ENCODE peak calls at places on chromosomes 13 and 19, in ten cellular contexts. One of them, this sample, is unnamed.

GRCh38 chr19:40808021-40808325 is 9.0 kb downstream of the EGLN2 start:
- DNase-seq in NCI-H1092: no peak
- DNase-seq in cortex of kidney: no peak
- DNase-seq in activated CD4-positive, alpha-beta T cell treated with anti-CD3 and anti-CD28 coated beads for 48 hours: no peak
- DNase-seq in CD4-positive, CD25-positive, alpha-beta regulatory T cell: no peak
- DNase-seq in Calu3: no peak
- DNase-seq in astrocyte of the spinal cord: no peak
- DNase-seq in colonic mucosa: no peak
- DNase-seq in activated CD8-positive, alpha-beta memory T cell treated with anti-CD3 and anti-CD28 coated beads, Interleukin-2, amount 10 ng/mL, durations not matched to agents 7 days and 5 days: no peak
- DNase-seq in astrocyte: no peak
- DNase-seq in this sample: no peak

GRCh38 chr19:40640744-40641143 is 39.6 kb downstream of the LTBP4 start:
- DNase-seq in NCI-H1092: no peak
- DNase-seq in cortex of kidney: no peak
- DNase-seq in activated CD4-positive, alpha-beta T cell treated with anti-CD3 and anti-CD28 coated beads for 48 hours: no peak
- DNase-seq in CD4-positive, CD25-positive, alpha-beta regulatory T cell: no peak
- DNase-seq in Calu3: no peak
- DNase-seq in astrocyte of the spinal cord: no peak
- DNase-seq in colonic mucosa: no peak
- DNase-seq in activated CD8-positive, alpha-beta memory T cell treated with anti-CD3 and anti-CD28 coated beads, Interleukin-2, amount 10 ng/mL, durations not matched to agents 7 days and 5 days: no peak
- DNase-seq in astrocyte: peak
- DNase-seq in this sample: no peak

GRCh38 chr19:10514211-10515145 is 2.8 kb downstream of the S1PR5 start:
- DNase-seq in NCI-H1092: no peak
- DNase-seq in cortex of kidney: no peak
- DNase-seq in activated CD4-positive, alpha-beta T cell treated with anti-CD3 and anti-CD28 coated beads for 48 hours: peak
- DNase-seq in CD4-positive, CD25-positive, alpha-beta regulatory T cell: peak
- DNase-seq in Calu3: peak
- DNase-seq in astrocyte of the spinal cord: no peak
- DNase-seq in colonic mucosa: no peak
- DNase-seq in activated CD8-positive, alpha-beta memory T cell treated with anti-CD3 and anti-CD28 coated beads, Interleukin-2, amount 10 ng/mL, durations not matched to agents 7 days and 5 days: peak
- DNase-seq in astrocyte: no peak
- DNase-seq in this sample: no peak

GRCh38 chr19:33261511-33262192 is 36.0 kb upstream of the SLC7A10 start:
- DNase-seq in NCI-H1092: no peak
- DNase-seq in cortex of kidney: no peak
- DNase-seq in activated CD4-positive, alpha-beta T cell treated with anti-CD3 and anti-CD28 coated beads for 48 hours: no peak
- DNase-seq in CD4-positive, CD25-positive, alpha-beta regulatory T cell: no peak
- DNase-seq in Calu3: no peak
- DNase-seq in astrocyte of the spinal cord: no peak
- DNase-seq in colonic mucosa: no peak
- DNase-seq in activated CD8-positive, alpha-beta memory T cell treated with anti-CD3 and anti-CD28 coated beads, Interleukin-2, amount 10 ng/mL, durations not matched to agents 7 days and 5 days: no peak
- DNase-seq in astrocyte: no peak
- DNase-seq in this sample: no peak

GRCh38 chr19:34136127-34136526 is 36.2 kb upstream of the LSM14A start:
- DNase-seq in NCI-H1092: no peak
- DNase-seq in cortex of kidney: no peak
- DNase-seq in activated CD4-positive, alpha-beta T cell treated with anti-CD3 and anti-CD28 coated beads for 48 hours: no peak
- DNase-seq in CD4-positive, CD25-positive, alpha-beta regulatory T cell: no peak
- DNase-seq in Calu3: no peak
- DNase-seq in astrocyte of the spinal cord: no peak
- DNase-seq in colonic mucosa: no peak
- DNase-seq in activated CD8-positive, alpha-beta memory T cell treated with anti-CD3 and anti-CD28 coated beads, Interleukin-2, amount 10 ng/mL, durations not matched to agents 7 days and 5 days: no peak
- DNase-seq in astrocyte: no peak
- DNase-seq in this sample: no peak

GRCh38 chr19:54875506-54875905 is 1.5 kb downstream of the FCAR start:
- DNase-seq in NCI-H1092: no peak
- DNase-seq in cortex of kidney: no peak
- DNase-seq in activated CD4-positive, alpha-beta T cell treated with anti-CD3 and anti-CD28 coated beads for 48 hours: no peak
- DNase-seq in CD4-positive, CD25-positive, alpha-beta regulatory T cell: no peak
- DNase-seq in Calu3: no peak
- DNase-seq in astrocyte of the spinal cord: no peak
- DNase-seq in colonic mucosa: no peak
- DNase-seq in activated CD8-positive, alpha-beta memory T cell treated with anti-CD3 and anti-CD28 coated beads, Interleukin-2, amount 10 ng/mL, durations not matched to agents 7 days and 5 days: no peak
- DNase-seq in astrocyte: no peak
- DNase-seq in this sample: no peak

GRCh38 chr13:24215732-24216131 is 55.2 kb downstream of the SPATA13 start:
- DNase-seq in NCI-H1092: no peak
- DNase-seq in cortex of kidney: no peak
- DNase-seq in activated CD4-positive, alpha-beta T cell treated with anti-CD3 and anti-CD28 coated beads for 48 hours: no peak
- DNase-seq in CD4-positive, CD25-positive, alpha-beta regulatory T cell: no peak
- DNase-seq in Calu3: no peak
- DNase-seq in astrocyte of the spinal cord: peak
- DNase-seq in colonic mucosa: no peak
- DNase-seq in activated CD8-positive, alpha-beta memory T cell treated with anti-CD3 and anti-CD28 coated beads, Interleukin-2, amount 10 ng/mL, durations not matched to agents 7 days and 5 days: no peak
- DNase-seq in astrocyte: peak
- DNase-seq in this sample: no peak

GRCh38 chr19:8387688-8388611 is 2.2 kb upstream of the RAB11B start:
- DNase-seq in NCI-H1092: no peak
- DNase-seq in cortex of kidney: no peak
- DNase-seq in activated CD4-positive, alpha-beta T cell treated with anti-CD3 and anti-CD28 coated beads for 48 hours: no peak
- DNase-seq in CD4-positive, CD25-positive, alpha-beta regulatory T cell: no peak
- DNase-seq in Calu3: no peak
- DNase-seq in astrocyte of the spinal cord: no peak
- DNase-seq in colonic mucosa: no peak
- DNase-seq in activated CD8-positive, alpha-beta memory T cell treated with anti-CD3 and anti-CD28 coated beads, Interleukin-2, amount 10 ng/mL, durations not matched to agents 7 days and 5 days: no peak
- DNase-seq in astrocyte: no peak
- DNase-seq in this sample: no peak

GRCh38 chr13:49594576-49594975 is 9.2 kb upstream of the RCBTB1 start:
- DNase-seq in NCI-H1092: no peak
- DNase-seq in cortex of kidney: no peak
- DNase-seq in activated CD4-positive, alpha-beta T cell treated with anti-CD3 and anti-CD28 coated beads for 48 hours: no peak
- DNase-seq in CD4-positive, CD25-positive, alpha-beta regulatory T cell: no peak
- DNase-seq in Calu3: no peak
- DNase-seq in astrocyte of the spinal cord: no peak
- DNase-seq in colonic mucosa: no peak
- DNase-seq in activated CD8-positive, alpha-beta memory T cell treated with anti-CD3 and anti-CD28 coated beads, Interleukin-2, amount 10 ng/mL, durations not matched to agents 7 days and 5 days: no peak
- DNase-seq in astrocyte: no peak
- DNase-seq in this sample: no peak

GRCh38 chr19:313169-313987 is 22.2 kb upstream of the PLPP2 start:
- DNase-seq in NCI-H1092: no peak
- DNase-seq in cortex of kidney: no peak
- DNase-seq in activated CD4-positive, alpha-beta T cell treated with anti-CD3 and anti-CD28 coated beads for 48 hours: no peak
- DNase-seq in CD4-positive, CD25-positive, alpha-beta regulatory T cell: no peak
- DNase-seq in Calu3: no peak
- DNase-seq in astrocyte of the spinal cord: no peak
- DNase-seq in colonic mucosa: no peak
- DNase-seq in activated CD8-positive, alpha-beta memory T cell treated with anti-CD3 and anti-CD28 coated beads, Interleukin-2, amount 10 ng/mL, durations not matched to agents 7 days and 5 days: no peak
- DNase-seq in astrocyte: no peak
- DNase-seq in this sample: no peak

GRCh38 chr13:107459430-107459829 is 755.9 kb downstream of the LIG4 start:
- DNase-seq in NCI-H1092: no peak
- DNase-seq in cortex of kidney: no peak
- DNase-seq in activated CD4-positive, alpha-beta T cell treated with anti-CD3 and anti-CD28 coated beads for 48 hours: no peak
- DNase-seq in CD4-positive, CD25-positive, alpha-beta regulatory T cell: no peak
- DNase-seq in Calu3: no peak
- DNase-seq in astrocyte of the spinal cord: peak
- DNase-seq in colonic mucosa: no peak
- DNase-seq in activated CD8-positive, alpha-beta memory T cell treated with anti-CD3 and anti-CD28 coated beads, Interleukin-2, amount 10 ng/mL, durations not matched to agents 7 days and 5 days: no peak
- DNase-seq in astrocyte: peak
- DNase-seq in this sample: no peak

GRCh38 chr19:13024126-13024957 is 29.1 kb downstream of the NFIX start:
- DNase-seq in NCI-H1092: peak
- DNase-seq in cortex of kidney: no peak
- DNase-seq in activated CD4-positive, alpha-beta T cell treated with anti-CD3 and anti-CD28 coated beads for 48 hours: no peak
- DNase-seq in CD4-positive, CD25-positive, alpha-beta regulatory T cell: no peak
- DNase-seq in Calu3: no peak
- DNase-seq in astrocyte of the spinal cord: no peak
- DNase-seq in colonic mucosa: no peak
- DNase-seq in activated CD8-positive, alpha-beta memory T cell treated with anti-CD3 and anti-CD28 coated beads, Interleukin-2, amount 10 ng/mL, durations not matched to agents 7 days and 5 days: no peak
- DNase-seq in astrocyte: no peak
- DNase-seq in this sample: no peak

GRCh38 chr13:40109324-40109958 is 454.0 kb downstream of the COG6 start:
- DNase-seq in NCI-H1092: no peak
- DNase-seq in cortex of kidney: no peak
- DNase-seq in activated CD4-positive, alpha-beta T cell treated with anti-CD3 and anti-CD28 coated beads for 48 hours: peak
- DNase-seq in CD4-positive, CD25-positive, alpha-beta regulatory T cell: no peak
- DNase-seq in Calu3: peak
- DNase-seq in astrocyte of the spinal cord: peak
- DNase-seq in colonic mucosa: no peak
- DNase-seq in activated CD8-positive, alpha-beta memory T cell treated with anti-CD3 and anti-CD28 coated beads, Interleukin-2, amount 10 ng/mL, durations not matched to agents 7 days and 5 days: no peak
- DNase-seq in astrocyte: peak
- DNase-seq in this sample: peak

GRCh38 chr19:44512326-44513298 is 12.3 kb upstream of the ZNF180 start:
- DNase-seq in NCI-H1092: peak
- DNase-seq in cortex of kidney: no peak
- DNase-seq in activated CD4-positive, alpha-beta T cell treated with anti-CD3 and anti-CD28 coated beads for 48 hours: peak
- DNase-seq in CD4-positive, CD25-positive, alpha-beta regulatory T cell: no peak
- DNase-seq in Calu3: peak
- DNase-seq in astrocyte of the spinal cord: peak
- DNase-seq in colonic mucosa: peak
- DNase-seq in activated CD8-positive, alpha-beta memory T cell treated with anti-CD3 and anti-CD28 coated beads, Interleukin-2, amount 10 ng/mL, durations not matched to agents 7 days and 5 days: no peak
- DNase-seq in astrocyte: peak
- DNase-seq in this sample: peak

GRCh38 chr13:45238945-45239795 is 38.3 kb upstream of the KCTD4 start:
- DNase-seq in NCI-H1092: no peak
- DNase-seq in cortex of kidney: no peak
- DNase-seq in activated CD4-positive, alpha-beta T cell treated with anti-CD3 and anti-CD28 coated beads for 48 hours: no peak
- DNase-seq in CD4-positive, CD25-positive, alpha-beta regulatory T cell: no peak
- DNase-seq in Calu3: no peak
- DNase-seq in astrocyte of the spinal cord: peak
- DNase-seq in colonic mucosa: no peak
- DNase-seq in activated CD8-positive, alpha-beta memory T cell treated with anti-CD3 and anti-CD28 coated beads, Interleukin-2, amount 10 ng/mL, durations not matched to agents 7 days and 5 days: no peak
- DNase-seq in astrocyte: peak
- DNase-seq in this sample: no peak

GRCh38 chr19:17877696-17878095 is 6.0 kb downstream of the SLC5A5 start:
- DNase-seq in NCI-H1092: no peak
- DNase-seq in cortex of kidney: no peak
- DNase-seq in activated CD4-positive, alpha-beta T cell treated with anti-CD3 and anti-CD28 coated beads for 48 hours: no peak
- DNase-seq in CD4-positive, CD25-positive, alpha-beta regulatory T cell: no peak
- DNase-seq in Calu3: no peak
- DNase-seq in astrocyte of the spinal cord: no peak
- DNase-seq in colonic mucosa: no peak
- DNase-seq in activated CD8-positive, alpha-beta memory T cell treated with anti-CD3 and anti-CD28 coated beads, Interleukin-2, amount 10 ng/mL, durations not matched to agents 7 days and 5 days: no peak
- DNase-seq in astrocyte: no peak
- DNase-seq in this sample: no peak

GRCh38 chr13:113771709-113772331 is 12.8 kb downstream of the TMEM255B start:
- DNase-seq in NCI-H1092: no peak
- DNase-seq in cortex of kidney: no peak
- DNase-seq in activated CD4-positive, alpha-beta T cell treated with anti-CD3 and anti-CD28 coated beads for 48 hours: no peak
- DNase-seq in CD4-positive, CD25-positive, alpha-beta regulatory T cell: peak
- DNase-seq in Calu3: no peak
- DNase-seq in astrocyte of the spinal cord: no peak
- DNase-seq in colonic mucosa: no peak
- DNase-seq in activated CD8-positive, alpha-beta memory T cell treated with anti-CD3 and anti-CD28 coated beads, Interleukin-2, amount 10 ng/mL, durations not matched to agents 7 days and 5 days: no peak
- DNase-seq in astrocyte: no peak
- DNase-seq in this sample: no peak

GRCh38 chr13:45299194-45299593 is 41.8 kb downstream of the TPT1 start:
- DNase-seq in NCI-H1092: no peak
- DNase-seq in cortex of kidney: no peak
- DNase-seq in activated CD4-positive, alpha-beta T cell treated with anti-CD3 and anti-CD28 coated beads for 48 hours: no peak
- DNase-seq in CD4-positive, CD25-positive, alpha-beta regulatory T cell: no peak
- DNase-seq in Calu3: no peak
- DNase-seq in astrocyte of the spinal cord: peak
- DNase-seq in colonic mucosa: no peak
- DNase-seq in activated CD8-positive, alpha-beta memory T cell treated with anti-CD3 and anti-CD28 coated beads, Interleukin-2, amount 10 ng/mL, durations not matched to agents 7 days and 5 days: no peak
- DNase-seq in astrocyte: no peak
- DNase-seq in this sample: no peak

GRCh38 chr19:49869484-49870308 is 2.3 kb upstream of the PNKP start:
- DNase-seq in NCI-H1092: peak
- DNase-seq in cortex of kidney: peak
- DNase-seq in activated CD4-positive, alpha-beta T cell treated with anti-CD3 and anti-CD28 coated beads for 48 hours: peak
- DNase-seq in CD4-positive, CD25-positive, alpha-beta regulatory T cell: peak
- DNase-seq in Calu3: peak
- DNase-seq in astrocyte of the spinal cord: peak
- DNase-seq in colonic mucosa: peak
- DNase-seq in activated CD8-positive, alpha-beta memory T cell treated with anti-CD3 and anti-CD28 coated beads, Interleukin-2, amount 10 ng/mL, durations not matched to agents 7 days and 5 days: peak
- DNase-seq in astrocyte: peak
- DNase-seq in this sample: peak